ENCODE peak calls at places on chromosomes 3 and 15, in four cellular contexts. One of them, this sample, is unnamed.

GRCh38 chr15:90654233-90655124 is 62.7 kb upstream of the BLM start:
- DNase-seq in endothelial cell of umbilical vein: peak
- DNase-seq in K562: no peak
- DNase-seq in GM12878: no peak
- DNase-seq in this sample: no peak

GRCh38 chr15:51869074-51869425 is 39.6 kb downstream of the TMOD3 start:
- DNase-seq in endothelial cell of umbilical vein: peak
- DNase-seq in K562: peak
- DNase-seq in GM12878: no peak
- DNase-seq in this sample: peak

GRCh38 chr3:148748323-148748722 is 50.6 kb downstream of the AGTR1 start:
- DNase-seq in endothelial cell of umbilical vein: no peak
- DNase-seq in K562: no peak
- DNase-seq in GM12878: no peak
- DNase-seq in this sample: no peak

GRCh38 chr3:108391917-108392585 is 95.7 kb downstream of the HHLA2 start:
- DNase-seq in endothelial cell of umbilical vein: no peak
- DNase-seq in K562: no peak
- DNase-seq in GM12878: no peak
- DNase-seq in this sample: peak

GRCh38 chr15:68054658-68055223 is 626 bp downstream of the PIAS1 start:
- DNase-seq in endothelial cell of umbilical vein: peak
- DNase-seq in K562: peak
- DNase-seq in GM12878: no peak
- DNase-seq in this sample: peak

GRCh38 chr3:137041251-137041650 is 83.5 kb downstream of the IL20RB start:
- DNase-seq in endothelial cell of umbilical vein: no peak
- DNase-seq in K562: no peak
- DNase-seq in GM12878: no peak
- DNase-seq in this sample: no peak

GRCh38 chr3:30654269-30654668 is 47.9 kb downstream of the TGFBR2 start:
- DNase-seq in endothelial cell of umbilical vein: no peak
- DNase-seq in K562: no peak
- DNase-seq in GM12878: no peak
- DNase-seq in this sample: no peak

GRCh38 chr15:90202929-90203328 is 1.8 kb downstream of the SEMA4B start:
- DNase-seq in endothelial cell of umbilical vein: no peak
- DNase-seq in K562: no peak
- DNase-seq in GM12878: no peak
- DNase-seq in this sample: no peak

GRCh38 chr3:65713016-65713415 is 325.7 kb downstream of the MAGI1 start:
- DNase-seq in endothelial cell of umbilical vein: no peak
- DNase-seq in K562: no peak
- DNase-seq in GM12878: no peak
- DNase-seq in this sample: peak

GRCh38 chr3:174202561-174202960 is 656.6 kb upstream of the NAALADL2 start:
- DNase-seq in endothelial cell of umbilical vein: peak
- DNase-seq in K562: no peak
- DNase-seq in GM12878: no peak
- DNase-seq in this sample: peak

GRCh38 chr15:63938486-63939061 is 104.8 kb upstream of the HERC1 start:
- DNase-seq in endothelial cell of umbilical vein: peak
- DNase-seq in K562: peak
- DNase-seq in GM12878: no peak
- DNase-seq in this sample: peak

GRCh38 chr3:57709559-57709958 is 16.7 kb upstream of the DENND6A start:
- DNase-seq in endothelial cell of umbilical vein: peak
- DNase-seq in K562: no peak
- DNase-seq in GM12878: no peak
- DNase-seq in this sample: no peak

GRCh38 chr3:13505147-13506130 is 25.3 kb downstream of the HDAC11 start:
- DNase-seq in endothelial cell of umbilical vein: no peak
- DNase-seq in K562: no peak
- DNase-seq in GM12878: no peak
- DNase-seq in this sample: no peak

GRCh38 chr3:115071122-115071521 is 76.0 kb downstream of the ZBTB20 start:
- DNase-seq in endothelial cell of umbilical vein: no peak
- DNase-seq in K562: no peak
- DNase-seq in GM12878: no peak
- DNase-seq in this sample: no peak

GRCh38 chr3:50296721-50297383 is 2.4 kb downstream of the HYAL3 start:
- DNase-seq in endothelial cell of umbilical vein: no peak
- DNase-seq in K562: no peak
- DNase-seq in GM12878: no peak
- DNase-seq in this sample: no peak

GRCh38 chr3:157248590-157249425 is 88.9 kb upstream of the CCNL1 start:
- DNase-seq in endothelial cell of umbilical vein: peak
- DNase-seq in K562: peak
- DNase-seq in GM12878: no peak
- DNase-seq in this sample: peak

GRCh38 chr15:79218588-79219200 is 63.8 kb upstream of the ANKRD34C start:
- DNase-seq in endothelial cell of umbilical vein: no peak
- DNase-seq in K562: no peak
- DNase-seq in GM12878: no peak
- DNase-seq in this sample: peak

GRCh38 chr3:175489406-175489805 is 630.3 kb downstream of the NAALADL2 start:
- DNase-seq in endothelial cell of umbilical vein: peak
- DNase-seq in K562: no peak
- DNase-seq in GM12878: no peak
- DNase-seq in this sample: no peak

GRCh38 chr3:43691120-43692002 is 623 bp downstream of the ABHD5 start:
- DNase-seq in endothelial cell of umbilical vein: peak
- DNase-seq in K562: peak
- DNase-seq in GM12878: no peak
- DNase-seq in this sample: peak

GRCh38 chr15:48861813-48862431 is 16.0 kb upstream of the EID1 start:
- DNase-seq in endothelial cell of umbilical vein: peak
- DNase-seq in K562: peak
- DNase-seq in GM12878: no peak
- DNase-seq in this sample: peak

GRCh38 chr3:117524890-117525289 is 815.3 kb downstream of the TUSC7 start:
- DNase-seq in endothelial cell of umbilical vein: no peak
- DNase-seq in K562: no peak
- DNase-seq in GM12878: no peak
- DNase-seq in this sample: peak

GRCh38 chr3:100023150-100023549 is 91.2 kb downstream of the FILIP1L start:
- DNase-seq in endothelial cell of umbilical vein: no peak
- DNase-seq in K562: no peak
- DNase-seq in GM12878: no peak
- DNase-seq in this sample: peak

GRCh38 chr3:8841472-8841871 is 72.1 kb upstream of the OXTR start:
- DNase-seq in endothelial cell of umbilical vein: no peak
- DNase-seq in K562: no peak
- DNase-seq in GM12878: no peak
- DNase-seq in this sample: no peak

GRCh38 chr3:23607184-23607847 is 198.4 kb upstream of the UBE2E1 start:
- DNase-seq in endothelial cell of umbilical vein: no peak
- DNase-seq in K562: no peak
- DNase-seq in GM12878: no peak
- DNase-seq in this sample: peak

GRCh38 chr3:145882416-145882815 is 278.6 kb downstream of the PLOD2 start:
- DNase-seq in endothelial cell of umbilical vein: no peak
- DNase-seq in K562: no peak
- DNase-seq in GM12878: no peak
- DNase-seq in this sample: no peak

GRCh38 chr3:67012564-67012963 is 14.5 kb downstream of the KBTBD8 start:
- DNase-seq in endothelial cell of umbilical vein: no peak
- DNase-seq in K562: peak
- DNase-seq in GM12878: no peak
- DNase-seq in this sample: no peak

GRCh38 chr15:72375501-72375845 is 341 bp downstream of the HEXA start:
- DNase-seq in endothelial cell of umbilical vein: no peak
- DNase-seq in K562: no peak
- DNase-seq in GM12878: no peak
- DNase-seq in this sample: no peak

GRCh38 chr15:88920186-88920891 is 7.2 kb upstream of the MFGE8 start:
- DNase-seq in endothelial cell of umbilical vein: no peak
- DNase-seq in K562: peak
- DNase-seq in GM12878: no peak
- DNase-seq in this sample: peak
- TF ChIP-seq FOS in endothelial cell of umbilical vein: no peak
- TF ChIP-seq FOS in K562: no peak
- TF ChIP-seq FOS in GM12878: no peak
- TF ChIP-seq FOS in this sample: no peak

DNA sequence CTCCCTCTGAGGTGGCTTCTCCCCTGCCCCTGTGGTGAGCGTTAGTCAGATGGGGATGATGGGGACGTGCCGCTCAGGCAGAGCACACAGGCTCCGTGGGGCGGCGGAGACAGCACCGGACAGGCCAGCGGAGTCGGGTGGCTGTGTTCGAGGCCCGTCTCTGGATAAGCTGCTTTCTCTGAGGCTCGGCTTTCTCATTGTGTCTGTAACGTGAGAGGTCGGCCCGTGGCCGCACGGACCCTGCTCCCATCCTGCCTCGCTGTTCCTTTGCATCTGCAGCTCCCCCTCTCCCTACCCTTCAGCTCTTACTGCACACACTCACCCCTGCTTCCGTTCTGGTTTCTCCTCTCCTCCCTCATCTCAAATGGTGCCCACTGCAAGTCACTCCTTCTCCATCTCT is 62.5 kb downstream of the FAM43A start:
- DNase-seq in endothelial cell of umbilical vein: no peak
- DNase-seq in K562: no peak
- DNase-seq in GM12878: no peak
- DNase-seq in this sample: no peak
- TF ChIP-seq FOS in endothelial cell of umbilical vein: no peak
- TF ChIP-seq FOS in K562: no peak
- TF ChIP-seq FOS in GM12878: no peak
- TF ChIP-seq FOS in this sample: no peak

GRCh38 chr3:71724584-71725278 is 471 bp downstream of the EIF4E3 start:
- DNase-seq in endothelial cell of umbilical vein: no peak
- DNase-seq in K562: peak
- DNase-seq in GM12878: no peak
- DNase-seq in this sample: no peak

GRCh38 chr3:71726106-71726505 is 904 bp upstream of the EIF4E3 start:
- DNase-seq in endothelial cell of umbilical vein: no peak
- DNase-seq in K562: no peak
- DNase-seq in GM12878: no peak
- DNase-seq in this sample: no peak

GRCh38 chr3:71724171-71724453 is 1.1 kb downstream of the EIF4E3 start:
- DNase-seq in endothelial cell of umbilical vein: no peak
- DNase-seq in K562: no peak
- DNase-seq in GM12878: no peak
- DNase-seq in this sample: no peak

GRCh38 chr3:71723452-71724170 is 1.6 kb downstream of the EIF4E3 start:
- DNase-seq in endothelial cell of umbilical vein: no peak
- DNase-seq in K562: no peak
- DNase-seq in GM12878: no peak
- DNase-seq in this sample: no peak

DNA sequence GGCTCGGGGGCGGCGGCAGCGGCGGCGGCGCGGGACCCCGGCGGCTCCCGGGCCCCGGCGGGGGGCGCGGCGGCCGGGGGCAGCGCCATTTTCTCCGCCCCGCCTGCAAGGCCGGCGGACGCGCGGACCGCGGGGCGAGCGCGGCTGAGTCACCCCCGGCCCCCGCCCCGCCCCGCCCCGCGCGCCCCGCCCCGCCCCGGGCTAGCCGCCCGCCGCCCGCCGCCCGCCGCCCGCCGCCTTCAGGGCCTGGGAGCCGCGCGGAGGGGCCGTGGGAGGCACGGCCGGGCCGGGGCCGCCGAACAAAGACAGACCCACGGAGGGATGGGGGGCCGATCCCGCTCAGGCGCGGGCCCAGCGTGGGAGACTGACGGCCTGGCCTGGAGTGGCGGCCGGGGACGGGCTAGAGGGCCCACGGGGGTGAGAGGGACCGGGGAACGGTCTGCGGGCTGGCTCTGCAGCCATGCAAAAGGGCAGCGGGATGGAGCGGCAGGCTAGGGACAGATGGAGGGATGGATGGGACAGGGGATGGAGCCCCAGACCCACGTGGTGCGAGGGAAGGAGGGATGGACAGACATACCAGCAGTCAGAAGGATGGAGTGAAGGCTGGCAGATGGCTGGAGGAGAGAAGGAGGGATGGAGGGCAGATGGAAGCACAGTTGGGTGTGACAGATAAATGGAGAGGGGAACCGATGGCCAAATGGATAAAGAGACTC is at the start of gene EIF4E3:
- DNase-seq in endothelial cell of umbilical vein: no peak
- DNase-seq in K562: peak
- DNase-seq in GM12878: no peak
- DNase-seq in this sample: peak
- TF ChIP-seq FOS in endothelial cell of umbilical vein: no peak
- TF ChIP-seq FOS in K562: no peak
- TF ChIP-seq FOS in GM12878: no peak
- TF ChIP-seq FOS in this sample: no peak

DNA sequence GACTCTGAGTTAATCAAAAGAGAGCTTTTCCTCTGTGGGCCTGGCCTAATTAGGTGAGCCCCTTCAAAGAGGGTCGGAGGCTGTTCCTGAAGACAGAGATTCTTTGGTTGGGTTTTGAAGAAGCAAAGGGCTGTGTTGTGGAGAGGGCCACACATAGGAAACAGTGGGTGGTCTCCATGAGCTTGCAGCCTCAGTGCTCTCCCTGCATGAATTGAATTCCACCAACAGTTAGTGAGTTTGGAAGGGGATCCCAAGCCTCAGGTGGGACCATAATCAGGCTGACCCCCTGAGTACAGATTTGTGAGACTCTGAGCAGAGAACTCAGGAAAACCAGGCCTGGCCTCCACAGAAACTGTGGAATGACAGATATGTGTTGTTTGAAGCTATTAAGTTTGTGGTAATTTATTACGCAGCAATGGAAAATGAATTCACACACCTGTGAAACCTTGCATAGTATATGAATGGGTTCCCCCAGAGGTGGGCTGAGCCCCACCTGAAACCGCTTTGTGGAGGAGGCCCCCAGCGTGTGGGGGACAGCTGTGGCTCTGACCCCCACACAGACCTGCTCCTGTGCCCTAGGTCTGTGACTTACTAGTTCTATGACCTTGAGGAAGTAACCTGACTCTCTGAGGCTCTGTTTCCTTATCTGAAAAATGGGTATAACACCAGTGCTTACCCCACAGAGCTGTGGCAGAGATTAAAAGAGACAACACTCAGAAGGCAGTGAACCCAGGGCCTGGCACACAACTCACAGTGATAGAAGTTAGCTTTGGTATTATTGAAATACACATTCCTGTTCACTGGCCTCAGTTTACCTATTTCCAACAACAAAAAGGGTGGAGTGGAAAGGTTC is 431.3 kb downstream of the FOXP1 start:
- DNase-seq in endothelial cell of umbilical vein: no peak
- DNase-seq in K562: no peak
- DNase-seq in GM12878: no peak
- DNase-seq in this sample: no peak
- TF ChIP-seq FOS in endothelial cell of umbilical vein: no peak
- TF ChIP-seq FOS in K562: no peak
- TF ChIP-seq FOS in GM12878: no peak
- TF ChIP-seq FOS in this sample: no peak

GRCh38 chr15:80712956-80713355 is 17.8 kb downstream of the ABHD17C start:
- DNase-seq in endothelial cell of umbilical vein: no peak
- DNase-seq in K562: no peak
- DNase-seq in GM12878: no peak
- DNase-seq in this sample: peak
- TF ChIP-seq FOS in endothelial cell of umbilical vein: no peak
- TF ChIP-seq FOS in K562: no peak
- TF ChIP-seq FOS in GM12878: no peak
- TF ChIP-seq FOS in this sample: no peak

This sample was measured in IMR-90.